ENCODE peak calls at places on chromosomes 5 and 9, in eight cellular contexts. One of them, this sample, is unnamed.

GRCh38 chr5:36367524-36367923 is 65.8 kb upstream of the RANBP3L start:
- DNase-seq in pulmonary artery endothelial cell: no peak
- DNase-seq in left lung: no peak
- DNase-seq in NCI-H2029 treated with DMSO at 0.1 percent for 48 hours: no peak
- DNase-seq in CD8-positive, alpha-beta memory T cell: no peak
- DNase-seq in NCI-H1436: no peak
- DNase-seq in globus pallidus: no peak
- DNase-seq in left ventricle myocardium superior: no peak
- DNase-seq in this sample: no peak

GRCh38 chr5:142830241-142831018 is 60.3 kb downstream of the ARHGAP26 start:
- DNase-seq in pulmonary artery endothelial cell: no peak
- DNase-seq in left ventricle myocardium superior: no peak
- DNase-seq in globus pallidus: no peak
- DNase-seq in CD8-positive, alpha-beta memory T cell: no peak
- DNase-seq in NCI-H2029 treated with DMSO at 0.1 percent for 48 hours: peak
- DNase-seq in NCI-H1436: no peak
- DNase-seq in left lung: no peak
- DNase-seq in this sample: no peak

GRCh38 chr5:154215931-154216330 is 25.4 kb downstream of the GALNT10 start:
- DNase-seq in NCI-H1436: no peak
- DNase-seq in left lung: no peak
- DNase-seq in globus pallidus: no peak
- DNase-seq in CD8-positive, alpha-beta memory T cell: no peak
- DNase-seq in pulmonary artery endothelial cell: no peak
- DNase-seq in NCI-H2029 treated with DMSO at 0.1 percent for 48 hours: no peak
- DNase-seq in left ventricle myocardium superior: no peak
- DNase-seq in this sample: no peak

GRCh38 chr9:124747065-124747464 is 24.0 kb downstream of the NR6A1 start:
- DNase-seq in CD8-positive, alpha-beta memory T cell: no peak
- DNase-seq in pulmonary artery endothelial cell: no peak
- DNase-seq in left ventricle myocardium superior: no peak
- DNase-seq in NCI-H1436: no peak
- DNase-seq in NCI-H2029 treated with DMSO at 0.1 percent for 48 hours: no peak
- DNase-seq in left lung: no peak
- DNase-seq in globus pallidus: no peak
- DNase-seq in this sample: no peak

GRCh38 chr5:91110709-91111108 is 272.4 kb downstream of the ARRDC3 start:
- DNase-seq in CD8-positive, alpha-beta memory T cell: no peak
- DNase-seq in left ventricle myocardium superior: no peak
- DNase-seq in left lung: no peak
- DNase-seq in globus pallidus: peak
- DNase-seq in pulmonary artery endothelial cell: no peak
- DNase-seq in NCI-H1436: no peak
- DNase-seq in NCI-H2029 treated with DMSO at 0.1 percent for 48 hours: no peak
- DNase-seq in this sample: no peak

GRCh38 chr5:126373621-126374416 is 49.4 kb upstream of the GRAMD2B start:
- DNase-seq in pulmonary artery endothelial cell: no peak
- DNase-seq in globus pallidus: no peak
- DNase-seq in left lung: no peak
- DNase-seq in left ventricle myocardium superior: no peak
- DNase-seq in NCI-H1436: no peak
- DNase-seq in NCI-H2029 treated with DMSO at 0.1 percent for 48 hours: no peak
- DNase-seq in CD8-positive, alpha-beta memory T cell: no peak
- DNase-seq in this sample: no peak

GRCh38 chr5:147859962-147860640 is 18.4 kb upstream of the SCGB3A2 start:
- DNase-seq in globus pallidus: no peak
- DNase-seq in CD8-positive, alpha-beta memory T cell: no peak
- DNase-seq in left lung: no peak
- DNase-seq in left ventricle myocardium superior: no peak
- DNase-seq in NCI-H2029 treated with DMSO at 0.1 percent for 48 hours: no peak
- DNase-seq in pulmonary artery endothelial cell: no peak
- DNase-seq in NCI-H1436: no peak
- DNase-seq in this sample: no peak

GRCh38 chr5:51567636-51568035 is 184.4 kb downstream of the ISL1 start:
- DNase-seq in left lung: no peak
- DNase-seq in CD8-positive, alpha-beta memory T cell: no peak
- DNase-seq in NCI-H2029 treated with DMSO at 0.1 percent for 48 hours: no peak
- DNase-seq in left ventricle myocardium superior: no peak
- DNase-seq in globus pallidus: no peak
- DNase-seq in pulmonary artery endothelial cell: no peak
- DNase-seq in NCI-H1436: no peak
- DNase-seq in this sample: no peak

This sample was measured in SHP77 treated with DMSO at 0.1 percent for 48 hours.